ENCODE peak calls at places on chromosomes 16 and 17, in five cellular contexts. R is cardiac muscle cell, J is AG04449, M is left ventricle myocardium inferior, O is lung. G is an unnamed sample.

GRCh38 chr17:17342242-17342945 is 39.2 kb downstream of the NT5M start:
- DNase-seq in R (no peak), M (no peak), J (no peak), O (no peak), G (no peak)

GRCh38 chr17:60352569-60352968 is 39.4 kb downstream of the USP32 start:
- DNase-seq in M (no peak), O (no peak), J (no peak), R (no peak), G (no peak)

GRCh38 chr17:77476006-77476405 is 335.2 kb downstream of the SEC14L1 start:
- DNase-seq in R (no peak), M (no peak), J (no peak), O (no peak), G (no peak)

GRCh38 chr17:78471635-78472034 is 93.2 kb downstream of the PGS1 start:
- DNase-seq in O (no peak), M (no peak), R (no peak), J (no peak), G (no peak)

GRCh38 chr16:65745-66144 is 6.7 kb downstream of the RHBDF1 start:
- DNase-seq in J (no peak), M (peak), O (peak), R (peak), G (no peak)

GRCh38 chr16:65572156-65572555 is 450.3 kb upstream of the CDH11 start:
- DNase-seq in M (no peak), O (no peak), J (peak), R (no peak), G (peak)

GRCh38 chr17:44887971-44888955 is 11.0 kb downstream of the EFTUD2 start:
- DNase-seq in R (no peak), O (no peak), M (no peak), J (no peak), G (no peak)

GRCh38 chr16:67708368-67708771 is 10.7 kb downstream of the GFOD2 start:
- DNase-seq in M (no peak), J (no peak), R (no peak), O (no peak), G (no peak)

GRCh38 chr17:2547176-2547575 is 35.5 kb upstream of the METTL16 start:
- DNase-seq in M (no peak), R (no peak), J (no peak), O (no peak), G (no peak)

GRCh38 chr17:14768923-14769322 is 468.0 kb downstream of the HS3ST3B1 start:
- DNase-seq in O (no peak), M (no peak), J (no peak), R (no peak), G (no peak)

GRCh38 chr17:75738218-75738802 is 17.1 kb downstream of the ITGB4 start:
- DNase-seq in J (no peak), M (no peak), R (no peak), O (peak), G (no peak)

GRCh38 chr17:45345554-45346254 is 28.9 kb upstream of the MAP3K14 start:
- DNase-seq in J (peak), M (no peak), O (no peak), R (no peak), G (peak)

GRCh38 chr17:45847747-45848146 is 3.1 kb downstream of the SPPL2C start:
- DNase-seq in M (no peak), O (no peak), J (no peak), R (no peak), G (no peak)

GRCh38 chr17:39222866-39223834 is 2.6 kb downstream of the STAC2 start:
- DNase-seq in M (no peak), O (no peak), R (no peak), J (no peak), G (no peak)

GRCh38 chr17:39224778-39225307 is 902 bp downstream of the STAC2 start:
- DNase-seq in M (no peak), J (no peak), O (no peak), R (no peak), G (no peak)

GRCh38 chr17:39225308-39225973 is at the start of gene STAC2:
- DNase-seq in R (no peak), M (no peak), J (no peak), O (no peak), G (no peak)

GRCh38 chr17:39225974-39226683 is 384 bp upstream of the STAC2 start:
- DNase-seq in R (peak), M (peak), J (no peak), O (no peak), G (no peak)

GRCh38 chr17:39223907-39224777 is 1.6 kb downstream of the STAC2 start:
- DNase-seq in R (no peak), J (no peak), O (no peak), M (no peak), G (no peak)
- H3K4me3 ChIP-seq in R (no peak), J (no peak), O (no peak), M (peak), G (no peak)

GRCh38 chr16:48850097-48850496 is 240.1 kb upstream of the N4BP1 start:
- DNase-seq in R (peak), M (no peak), O (no peak), J (no peak), G (no peak)
- H3K4me3 ChIP-seq in R (no peak), M (no peak), O (no peak), J (no peak), G (no peak)

GRCh38 chr16:58448890-58449289 is 51.1 kb upstream of the NDRG4 start:
- DNase-seq in R (no peak), J (no peak), O (no peak), M (no peak), G (no peak)
- H3K4me3 ChIP-seq in R (no peak), J (no peak), O (no peak), M (no peak), G (no peak)

GRCh38 chr17:74568116-74568873 is 986 bp upstream of the CD300H start:
- DNase-seq in M (no peak), J (no peak), R (no peak), O (no peak), G (no peak)
- H3K4me3 ChIP-seq in M (no peak), J (no peak), R (no peak), O (no peak), G (no peak)

DNA sequence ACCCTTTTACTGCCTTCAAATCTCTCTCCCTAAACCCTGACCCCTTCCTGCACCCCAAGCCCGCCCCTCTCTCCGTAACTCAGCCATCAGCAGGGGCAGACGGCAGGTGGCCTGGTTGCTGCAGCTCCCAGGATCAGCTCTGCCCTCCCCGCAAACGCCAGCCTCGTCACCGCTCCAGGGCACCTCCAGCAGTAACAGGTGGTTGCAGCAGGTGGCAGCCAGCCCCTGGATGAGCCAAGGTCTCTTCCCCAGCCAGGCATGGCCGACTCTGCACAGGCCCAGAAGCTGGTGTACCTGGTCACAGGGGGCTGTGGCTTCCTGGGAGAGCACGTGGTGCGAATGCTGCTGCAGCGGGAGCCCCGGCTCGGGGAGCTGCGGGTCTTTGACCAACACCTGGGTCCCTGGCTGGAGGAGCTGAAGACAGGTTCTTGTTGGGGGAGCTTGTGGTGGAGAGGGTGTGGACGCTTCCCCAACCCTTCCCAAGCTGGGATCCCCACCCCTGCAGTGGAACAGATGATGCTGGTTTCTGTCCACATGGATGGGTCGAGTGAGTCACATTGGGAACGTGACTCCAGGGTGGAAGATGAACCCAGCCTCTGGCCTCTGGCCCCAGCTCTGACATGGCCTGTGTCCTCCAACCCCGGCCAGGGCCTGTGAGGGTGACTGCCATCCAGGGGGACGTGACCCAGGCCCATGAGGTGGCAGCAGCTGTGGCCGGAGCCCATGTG is 558 bp downstream of the HSD3B7 start:
- DNase-seq in M (no peak), R (peak), J (no peak), O (peak), G (no peak)
- H3K4me3 ChIP-seq in M (peak), R (no peak), J (peak), O (peak), G (peak)

GRCh38 chr16:12531937-12532336 is 271.8 kb downstream of the CPPED1 start:
- DNase-seq in O (no peak), J (no peak), M (no peak), R (no peak), G (no peak)
- H3K4me3 ChIP-seq in O (no peak), J (no peak), M (no peak), R (no peak), G (no peak)

GRCh38 chr17:35569405-35569804 is 8.8 kb upstream of the SLFN14 start:
- DNase-seq in R (no peak), O (no peak), M (no peak), J (no peak), G (no peak)
- H3K4me3 ChIP-seq in R (no peak), O (no peak), M (peak), J (no peak), G (no peak)

DNA sequence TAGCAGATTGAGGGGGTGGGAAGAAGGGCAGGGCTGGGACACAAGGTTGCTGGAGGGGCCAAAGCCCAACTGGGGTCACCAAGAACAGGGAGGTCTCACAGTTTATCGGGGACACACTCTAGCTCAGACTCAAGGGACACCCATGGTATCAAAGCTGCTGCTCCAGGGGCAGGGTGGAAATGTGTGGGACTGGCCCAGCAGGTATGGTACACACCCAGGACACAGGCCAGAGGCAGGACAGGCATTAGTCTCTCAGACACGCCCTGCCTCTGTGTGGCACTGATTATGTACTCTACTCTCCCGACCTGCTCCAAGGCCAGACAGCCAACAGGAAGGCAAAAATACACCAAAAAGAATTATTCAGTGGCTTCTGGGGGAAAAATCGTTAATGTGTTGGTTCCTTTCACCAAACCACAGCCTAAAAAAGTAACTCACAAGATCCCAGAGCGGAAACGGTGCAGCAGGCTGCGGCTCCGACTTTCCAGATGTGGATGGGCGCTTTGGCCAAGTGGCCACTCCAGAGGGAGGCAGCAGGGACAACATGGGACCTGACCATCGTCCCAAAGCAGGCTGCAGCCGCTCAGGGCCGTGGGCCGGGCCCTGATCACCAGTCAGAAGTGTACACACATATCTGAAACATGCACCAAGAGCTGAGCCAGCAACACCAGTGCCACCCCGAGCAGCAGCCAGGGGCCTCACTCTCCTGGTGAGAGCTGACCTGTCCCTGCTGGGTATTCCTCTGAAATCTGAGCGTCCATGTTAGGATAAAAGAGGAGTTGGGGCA is 978 bp upstream of the SIRT7 start:
- DNase-seq in M (no peak), J (no peak), R (no peak), O (no peak), G (no peak)
- H3K4me3 ChIP-seq in M (peak), J (no peak), R (no peak), O (no peak), G (no peak)

GRCh38 chr16:28495098-28495793 is 803 bp downstream of the APOBR start:
- DNase-seq in M (no peak), R (no peak), O (no peak), J (no peak), G (no peak)

GRCh38 chr16:28491080-28491969 is 549 bp downstream of the CLN3 start:
- DNase-seq in O (peak), J (no peak), M (peak), R (peak), G (no peak)

GRCh38 chr16:28494141-28494851 is at the start of gene APOBR:
- DNase-seq in O (peak), M (peak), J (no peak), R (no peak), G (no peak)

GRCh38 chr16:28491970-28492474 is at the start of gene CLN3:
- DNase-seq in M (peak), O (peak), R (peak), J (peak), G (peak)

GRCh38 chr16:28492511-28492910 is 637 bp upstream of the CLN3 start:
- DNase-seq in M (no peak), O (no peak), J (no peak), R (no peak), G (no peak)
- H3K4me3 ChIP-seq in M (peak), O (no peak), J (peak), R (peak), G (peak)

GRCh38 chr16:53803451-53803850 is 99.5 kb downstream of the FTO start:
- DNase-seq in J (no peak), O (no peak), R (no peak), M (no peak), G (no peak)
- H3K4me3 ChIP-seq in J (no peak), O (no peak), R (no peak), M (no peak), G (no peak)